ENCODE peak calls at places on chromosomes 13 and 19, in eight cellular contexts. P is psoas muscle; E is EL; A is T1000; C is stimulated activated CD4-positive, alpha-beta T cell treated with anti-CD3 and anti-CD28 coated beads, Interleukin-15, amount 100 ng/mL, for 24 hours; W is stromal cell of bone marrow; T is hepatic stellate cell; D is left ventricle myocardium inferior. O is an unnamed sample.

GRCh38 chr19:27772059-27772458 is 1440.9 kb downstream of the UQCRFS1 start:
- DNase-seq in P (no peak), E (no peak), A (no peak), C (no peak), W (no peak), T (no peak), D (no peak), O (no peak)

GRCh38 chr19:1252818-1253513 is 4.6 kb downstream of the MIDN start:
- DNase-seq in P (peak; percentile 94), E (peak; percentile 97), A (peak; percentile 99), C (peak; percentile 86), W (peak; percentile 96), T (peak; percentile 90), D (peak; percentile 91), O (peak; percentile 95)

GRCh38 chr13:110218601-110219201 is 88.3 kb downstream of the COL4A1 start:
- DNase-seq in P (no peak), E (no peak), A (no peak), C (no peak), W (no peak), T (peak; percentile 36), D (no peak), O (no peak)

GRCh38 chr19:58009666-58010301 is 7.2 kb upstream of the ZNF606 start:
- DNase-seq in P (peak; percentile 76), E (peak; percentile 80), A (peak; percentile 76), C (peak; percentile 71), W (peak; percentile 15), T (peak; percentile 75), D (peak; percentile 85), O (peak; percentile 66)

GRCh38 chr19:6064016-6064702 is 46.1 kb downstream of the RFX2 start:
- DNase-seq in P (no peak), E (peak; percentile 44), A (no peak), C (no peak), W (no peak), T (no peak), D (no peak), O (no peak)

GRCh38 chr13:27006519-27007161 is 165.0 kb downstream of the USP12 start:
- DNase-seq in P (no peak), E (peak; percentile 41), A (no peak), C (no peak), W (no peak), T (peak; percentile 49), D (no peak), O (peak; percentile 67)

GRCh38 chr19:30070970-30071632 is 129.1 kb downstream of the URI1 start:
- DNase-seq in P (peak; percentile 28), E (no peak), A (no peak), C (no peak), W (no peak), T (no peak), D (peak; percentile 55), O (peak; percentile 10)

GRCh38 chr13:109945206-109945960 is 159.0 kb upstream of the IRS2 start:
- DNase-seq in P (no peak), E (peak; percentile 91), A (peak; percentile 89), C (no peak), W (peak; percentile 70), T (peak; percentile 74), D (no peak), O (no peak)

GRCh38 chr19:10603084-10603872 is 16.2 kb upstream of the AP1M2 start:
- DNase-seq in P (peak; percentile 69), E (peak; percentile 42), A (no peak), C (peak; percentile 83), W (no peak), T (peak; percentile 66), D (peak; percentile 39), O (peak; percentile 70)

O was measured in lower lobe of right lung.